ENCODE peak calls at places on chromosome 1, in nine cellular contexts. U is activated CD4-positive, alpha-beta T cell treated with anti-CD3 and anti-CD28 coated beads, Interleukin-2, amount 50 U/mL, for 48 hours; N is left ventricle myocardium superior; Y is CD8-positive, alpha-beta memory T cell; J is stimulated activated CD8-positive, alpha-beta memory T cell treated with anti-CD3 and anti-CD28 coated beads, Interleukin-15, amount 100 ng/mL, for 1 hour; Z is heart left ventricle; I is skeletal muscle cell; Q is caudate nucleus; K is left cardiac atrium. M is an unnamed sample.

GRCh38 chr1:70290248-70290647 is 64.3 kb downstream of the ANKRD13C start:
- DNase-seq in U (no peak), N (no peak), Y (no peak), J (no peak), Z (no peak), I (peak), Q (no peak), K (no peak), M (no peak)

GRCh38 chr1:17574502-17574901 is 35.0 kb downstream of the ARHGEF10L start:
- DNase-seq in U (no peak), N (no peak), Y (no peak), J (no peak), Z (no peak), I (no peak), Q (no peak), K (no peak), M (no peak)

GRCh38 chr1:207827488-207827830 is 75.6 kb downstream of the CD46 start:
- DNase-seq in U (no peak), N (no peak), Y (no peak), J (no peak), Z (no peak), I (no peak), Q (no peak), K (no peak), M (no peak)

GRCh38 chr1:178502856-178503255 is 6.1 kb upstream of the CLEC20A start:
- DNase-seq in U (no peak), N (no peak), Y (no peak), J (no peak), Z (no peak), I (no peak), Q (no peak), K (no peak), M (no peak)

GRCh38 chr1:212118167-212118871 is 82.8 kb downstream of the DTL start:
- DNase-seq in U (no peak), N (no peak), Y (no peak), J (no peak), Z (no peak), I (peak), Q (no peak), K (no peak), M (no peak)

GRCh38 chr1:24567792-24568388 is 12.0 kb downstream of the NCMAP start:
- DNase-seq in U (no peak), N (peak), Y (no peak), J (no peak), Z (no peak), I (no peak), Q (no peak), K (no peak), M (no peak)

GRCh38 chr1:45171575-45171974 is 34.8 kb downstream of the ZSWIM5 start:
- DNase-seq in U (no peak), N (no peak), Y (no peak), J (no peak), Z (no peak), I (no peak), Q (no peak), K (no peak), M (no peak)

GRCh38 chr1:155166006-155166372 is 7.1 kb downstream of the KRTCAP2 start:
- DNase-seq in U (no peak), N (peak), Y (no peak), J (no peak), Z (no peak), I (no peak), Q (no peak), K (no peak), M (no peak)

GRCh38 chr1:89454845-89455521 is 69.6 kb upstream of the LRRC8B start:
- DNase-seq in U (peak), N (peak), Y (peak), J (peak), Z (no peak), I (no peak), Q (peak), K (peak), M (no peak)

GRCh38 chr1:85093644-85094043 is 45.3 kb upstream of the MCOLN3 start:
- DNase-seq in U (no peak), N (no peak), Y (no peak), J (no peak), Z (no peak), I (no peak), Q (no peak), K (no peak), M (no peak)

GRCh38 chr1:171221665-171222591 is 26.4 kb upstream of the FMO1 start:
- DNase-seq in U (no peak), N (no peak), Y (no peak), J (no peak), Z (no peak), I (no peak), Q (no peak), K (no peak), M (no peak)

GRCh38 chr1:184340984-184341383 is 45.8 kb upstream of the C1orf21 start:
- DNase-seq in U (no peak), N (no peak), Y (no peak), J (no peak), Z (no peak), I (no peak), Q (no peak), K (no peak), M (no peak)

GRCh38 chr1:87939486-87939885 is 610.8 kb downstream of the LMO4 start:
- DNase-seq in U (no peak), N (no peak), Y (no peak), J (no peak), Z (no peak), I (no peak), Q (no peak), K (no peak), M (no peak)